ENCODE peak calls at places on chromosomes 13 and 19, in eight cellular contexts. M, D, J, X, T, C, E and N are unnamed samples.

GRCh38 chr19:42396248-42396541 is 6.1 kb upstream of the CNFN start:
- DNase-seq in T (no peak), C (no peak), X (no peak), D (no peak), M (no peak), E (no peak), J (no peak), N (no peak)

GRCh38 chr13:43269037-43269476 is 245.7 kb downstream of the DNAJC15 start:
- DNase-seq in J (no peak), E (peak), T (no peak), C (peak), D (peak), X (peak), M (no peak), N (peak)

GRCh38 chr19:52923782-52924593 is 760 bp upstream of the ZNF888 start:
- DNase-seq in M (no peak), X (no peak), D (peak), C (no peak), J (peak), T (no peak), E (peak), N (peak)

GRCh38 chr19:7294571-7295212 is 478 bp upstream of the INSR start:
- DNase-seq in J (peak), M (peak), D (peak), C (peak), X (peak), T (peak), E (peak), N (peak)

GRCh38 chr19:872266-872951 is 12.9 kb downstream of the CFD start:
- DNase-seq in M (no peak), E (no peak), D (no peak), X (peak), J (peak), T (no peak), C (peak), N (peak)

GRCh38 chr19:55536951-55537740 is at the start of gene SBK2:
- DNase-seq in C (no peak), E (no peak), J (no peak), M (no peak), D (no peak), X (no peak), T (no peak), N (no peak)

GRCh38 chr19:23395041-23395721 is at the start of gene ZNF91:
- DNase-seq in D (peak), J (peak), M (peak), X (peak), C (peak), T (peak), E (peak), N (peak)

GRCh38 chr19:2809387-2810140 is 10.1 kb upstream of the ZNF554 start:
- DNase-seq in E (no peak), X (no peak), D (no peak), C (no peak), T (no peak), M (no peak), J (peak), N (peak)

GRCh38 chr13:94313321-94313720 is 166.2 kb downstream of the DCT start:
- DNase-seq in C (no peak), D (no peak), T (no peak), X (no peak), M (no peak), E (no peak), J (no peak), N (no peak)

GRCh38 chr13:112781881-112782361 is 92.1 kb downstream of the ATP11A start:
- DNase-seq in J (peak), X (no peak), M (no peak), T (no peak), E (peak), C (no peak), D (no peak), N (peak)

GRCh38 chr19:34282611-34283519 is 28.5 kb downstream of the GARRE1 start:
- DNase-seq in J (no peak), M (no peak), X (no peak), T (no peak), C (no peak), E (no peak), D (no peak), N (peak)

GRCh38 chr19:801030-801860 is 4.0 kb downstream of the PTBP1 start:
- DNase-seq in D (peak), X (no peak), E (peak), J (peak), M (peak), C (peak), T (no peak), N (peak)

GRCh38 chr19:12513531-12514061 is 29.0 kb upstream of the ZNF709 start:
- DNase-seq in M (no peak), C (peak), E (no peak), T (no peak), D (no peak), J (no peak), X (no peak), N (no peak)

GRCh38 chr13:39263033-39263432 is 224.8 kb downstream of the NHLRC3 start:
- DNase-seq in X (peak), C (peak), E (no peak), M (peak), T (no peak), D (peak), J (no peak), N (peak)

GRCh38 chr13:41652735-41653361 is 195.5 kb downstream of the RGCC start:
- DNase-seq in C (no peak), M (no peak), T (no peak), J (no peak), X (peak), E (no peak), D (no peak), N (peak)

GRCh38 chr13:20401958-20402856 is 123.5 kb downstream of the CRYL1 start:
- DNase-seq in J (no peak), M (no peak), E (peak), T (no peak), D (no peak), C (no peak), X (peak), N (no peak)

GRCh38 chr13:62973804-62974203 is 1558.2 kb upstream of the PCDH20 start:
- DNase-seq in D (no peak), T (no peak), J (no peak), M (no peak), C (no peak), E (no peak), X (no peak), N (no peak)

GRCh38 chr13:32837973-32838940 is 178.0 kb upstream of the KL start:
- DNase-seq in C (no peak), D (no peak), E (no peak), T (no peak), J (no peak), X (no peak), M (no peak), N (no peak)

GRCh38 chr19:54209748-54210494 is 9.3 kb downstream of the RPS9 start:
- DNase-seq in C (peak), D (peak), X (peak), J (peak), M (peak), T (peak), E (peak), N (peak)

GRCh38 chr13:92547256-92547655 is 679.4 kb upstream of the GPC6 start:
- DNase-seq in X (peak), T (no peak), D (no peak), M (no peak), E (no peak), J (no peak), C (no peak), N (no peak)

GRCh38 chr13:73300718-73301425 is 242.1 kb downstream of the KLF5 start:
- DNase-seq in X (no peak), D (no peak), E (no peak), J (no peak), M (no peak), C (no peak), T (no peak), N (no peak)

GRCh38 chr13:79593611-79594275 is 112.8 kb downstream of the NDFIP2 start:
- DNase-seq in C (no peak), E (no peak), J (no peak), M (no peak), D (no peak), T (no peak), X (peak), N (no peak)

GRCh38 chr19:54462713-54463530 is 656 bp downstream of the LENG9 start:
- DNase-seq in J (peak), X (peak), D (peak), M (peak), T (peak), E (peak), C (peak), N (peak)

GRCh38 chr13:73064991-73065390 is 6.2 kb downstream of the KLF5 start:
- DNase-seq in D (no peak), M (no peak), C (no peak), J (no peak), E (no peak), X (no peak), T (no peak), N (no peak)

GRCh38 chr19:18437481-18438330 is at the start of gene ISYNA1:
- DNase-seq in D (peak), M (no peak), E (no peak), C (peak), J (no peak), X (peak), T (no peak), N (peak)

GRCh38 chr19:53597023-53597422 is 34.8 kb upstream of the DPRX start:
- DNase-seq in M (no peak), T (no peak), E (no peak), D (no peak), C (no peak), J (no peak), X (no peak), N (no peak)

GRCh38 chr13:112054616-112055015 is 12.3 kb upstream of the SOX1 start:
- DNase-seq in E (no peak), C (no peak), T (no peak), X (no peak), M (no peak), J (no peak), D (no peak), N (no peak)

GRCh38 chr13:73303858-73304257 is 245.1 kb downstream of the KLF5 start:
- DNase-seq in M (no peak), J (no peak), E (no peak), X (peak), T (no peak), C (no peak), D (no peak), N (no peak)

GRCh38 chr19:16193466-16193865 is 4.2 kb upstream of the AP1M1 start:
- DNase-seq in C (no peak), E (no peak), D (no peak), T (no peak), J (no peak), M (no peak), X (no peak), N (no peak)

GRCh38 chr13:43664700-43665191 is 122.0 kb downstream of the ENOX1 start:
- DNase-seq in T (no peak), D (peak), C (peak), E (peak), X (peak), M (no peak), J (peak), N (no peak)

GRCh38 chr19:6433165-6433564 is 398 bp downstream of the SLC25A41 start:
- DNase-seq in X (no peak), J (no peak), T (no peak), E (no peak), M (no peak), C (no peak), D (no peak), N (no peak)

GRCh38 chr19:32489971-32490370 is 84.4 kb downstream of the DPY19L3 start:
- DNase-seq in X (peak), M (no peak), J (no peak), E (no peak), T (no peak), C (no peak), D (no peak), N (no peak)

GRCh38 chr19:7366701-7367420 is 18.1 kb downstream of the ARHGEF18 start:
- DNase-seq in M (no peak), J (no peak), D (no peak), C (no peak), X (peak), E (no peak), T (no peak), N (no peak)

GRCh38 chr19:42170715-42171114 is 38.5 kb upstream of the POU2F2 start:
- DNase-seq in M (no peak), D (no peak), X (no peak), T (no peak), J (no peak), E (no peak), C (no peak), N (no peak)

GRCh38 chr13:31765441-31765840 is 26.1 kb downstream of the RXFP2 start:
- DNase-seq in D (no peak), C (no peak), T (no peak), J (no peak), E (no peak), M (no peak), X (peak), N (no peak)

GRCh38 chr13:72230131-72230530 is 363.1 kb upstream of the DACH1 start:
- DNase-seq in M (no peak), J (no peak), C (no peak), X (no peak), T (no peak), D (no peak), E (no peak), N (no peak)

GRCh38 chr13:111950697-111951096 is 116.3 kb upstream of the SOX1 start:
- DNase-seq in T (peak), J (no peak), M (no peak), C (no peak), E (no peak), X (no peak), D (no peak), N (no peak)

GRCh38 chr13:44241638-44242037 is 132.0 kb upstream of the SERP2 start:
- DNase-seq in E (no peak), T (no peak), J (no peak), D (no peak), X (no peak), M (no peak), C (no peak), N (no peak)

GRCh38 chr19:50204811-50205675 is 1.6 kb downstream of the MYH14 start:
- DNase-seq in T (no peak), X (no peak), D (no peak), M (peak), C (no peak), J (peak), E (no peak), N (peak)

GRCh38 chr19:48878219-48879024 is 6.2 kb downstream of the PPP1R15A start:
- DNase-seq in X (peak), M (no peak), J (no peak), C (no peak), D (no peak), E (no peak), T (no peak), N (peak)
- TF ChIP-seq POLR2A in X (peak), M (no peak), J (peak), C (no peak), D (no peak), E (no peak), T (no peak), N (peak)

GRCh38 chr19:45370410-45371204 is at the start of gene ERCC2:
- DNase-seq in X (peak), E (peak), J (peak), M (peak), C (peak), D (peak), T (peak), N (peak)
- TF ChIP-seq POLR2A in X (no peak), E (no peak), J (peak), M (no peak), C (no peak), D (peak), T (no peak), N (no peak)

GRCh38 chr13:114314074-114314912 is at the start of gene CHAMP1:
- DNase-seq in M (peak), D (peak), T (peak), J (peak), E (peak), X (peak), C (peak), N (peak)
- TF ChIP-seq POLR2A in M (peak), D (peak), T (peak), J (peak), E (peak), X (peak), C (peak), N (peak)

DNA sequence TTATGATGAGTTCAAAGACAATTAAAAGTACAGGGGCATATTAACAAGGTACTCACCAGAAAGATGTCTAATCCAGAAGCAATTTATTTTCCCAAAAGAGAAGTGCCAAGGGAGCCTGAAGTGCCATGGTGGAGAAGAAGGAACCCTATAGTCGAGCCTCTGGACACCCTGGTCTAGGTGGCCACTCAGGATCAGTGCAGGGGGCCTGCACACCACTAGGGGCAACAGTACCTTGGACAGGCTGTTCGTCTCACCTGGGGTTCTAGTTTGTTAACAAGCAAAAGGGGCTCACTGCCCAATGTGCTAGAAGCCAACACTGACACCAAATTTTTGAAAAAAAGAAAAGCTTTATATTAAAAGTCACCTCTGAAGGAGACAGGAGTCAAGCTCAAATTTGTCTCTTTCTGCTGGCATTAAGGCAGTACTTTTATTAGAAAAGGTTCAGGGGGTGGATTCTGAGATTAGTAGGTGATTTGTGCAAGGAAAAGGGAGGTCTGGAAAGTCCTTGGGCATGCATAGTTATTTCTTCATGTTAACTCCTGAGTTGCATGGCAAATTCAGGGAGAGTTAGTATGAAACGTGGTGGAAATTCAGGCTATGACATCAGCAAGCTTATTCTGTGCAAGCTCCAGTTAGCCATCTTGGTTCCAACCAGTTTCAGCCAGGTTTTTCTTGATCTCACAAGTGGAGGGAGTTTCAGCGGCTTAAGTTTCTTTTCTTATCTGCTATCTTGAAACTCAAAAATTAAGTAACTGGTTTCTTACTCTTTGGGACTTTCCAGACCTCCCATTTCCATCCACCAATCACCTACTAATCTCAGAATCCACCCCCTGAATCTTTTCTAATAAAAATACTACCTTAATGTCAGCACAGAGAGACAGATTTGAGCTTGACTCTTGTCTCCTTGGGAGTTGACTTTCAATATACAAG is 884 bp upstream of the CBY2 start:
- DNase-seq in E (no peak), M (no peak), C (no peak), X (no peak), J (no peak), D (no peak), T (no peak), N (no peak)
- TF ChIP-seq POLR2A in E (no peak), M (no peak), C (no peak), X (no peak), J (no peak), D (no peak), T (no peak), N (no peak)

DNA sequence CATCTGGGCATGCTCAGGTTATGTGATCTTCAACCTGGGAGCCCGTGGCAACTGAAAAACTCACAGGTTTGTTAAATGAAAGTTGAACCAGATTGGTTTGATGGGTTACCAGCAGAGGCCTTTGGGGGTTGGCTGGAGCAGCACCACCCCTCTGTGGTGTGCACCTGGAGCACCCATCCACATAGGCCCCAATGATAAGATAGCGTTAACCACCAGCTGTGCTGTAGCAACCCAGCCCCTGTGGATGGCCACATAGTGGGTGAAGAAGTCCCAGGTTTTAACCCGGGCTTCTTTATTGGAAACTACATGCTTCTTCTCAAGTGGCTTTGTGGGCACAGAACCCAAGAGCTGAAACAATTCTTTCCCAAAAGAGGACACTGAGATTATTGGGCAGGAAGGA is 22.6 kb upstream of the MTIF3 start:
- DNase-seq in M (no peak), C (no peak), D (no peak), E (no peak), X (no peak), T (peak), J (no peak), N (no peak)
- TF ChIP-seq POLR2A in M (no peak), C (no peak), D (no peak), E (no peak), X (no peak), T (no peak), J (no peak), N (no peak)

GRCh38 chr19:51366050-51366998 is at the start of gene ETFB:
- DNase-seq in X (peak), J (peak), M (peak), D (peak), E (peak), T (peak), C (peak), N (peak)

GRCh38 chr19:51365211-51366049 is 758 bp downstream of the ETFB start:
- DNase-seq in M (peak), E (peak), T (no peak), C (no peak), D (peak), J (no peak), X (peak), N (peak)

GRCh38 chr19:51368366-51369282 is at the start of gene CLDND2:
- DNase-seq in T (no peak), D (no peak), J (no peak), E (no peak), X (no peak), C (peak), M (no peak), N (no peak)

GRCh38 chr19:51366999-51367564 is 894 bp upstream of the ETFB start:
- DNase-seq in T (no peak), E (no peak), C (no peak), D (no peak), X (no peak), M (peak), J (peak), N (no peak)

DNA sequence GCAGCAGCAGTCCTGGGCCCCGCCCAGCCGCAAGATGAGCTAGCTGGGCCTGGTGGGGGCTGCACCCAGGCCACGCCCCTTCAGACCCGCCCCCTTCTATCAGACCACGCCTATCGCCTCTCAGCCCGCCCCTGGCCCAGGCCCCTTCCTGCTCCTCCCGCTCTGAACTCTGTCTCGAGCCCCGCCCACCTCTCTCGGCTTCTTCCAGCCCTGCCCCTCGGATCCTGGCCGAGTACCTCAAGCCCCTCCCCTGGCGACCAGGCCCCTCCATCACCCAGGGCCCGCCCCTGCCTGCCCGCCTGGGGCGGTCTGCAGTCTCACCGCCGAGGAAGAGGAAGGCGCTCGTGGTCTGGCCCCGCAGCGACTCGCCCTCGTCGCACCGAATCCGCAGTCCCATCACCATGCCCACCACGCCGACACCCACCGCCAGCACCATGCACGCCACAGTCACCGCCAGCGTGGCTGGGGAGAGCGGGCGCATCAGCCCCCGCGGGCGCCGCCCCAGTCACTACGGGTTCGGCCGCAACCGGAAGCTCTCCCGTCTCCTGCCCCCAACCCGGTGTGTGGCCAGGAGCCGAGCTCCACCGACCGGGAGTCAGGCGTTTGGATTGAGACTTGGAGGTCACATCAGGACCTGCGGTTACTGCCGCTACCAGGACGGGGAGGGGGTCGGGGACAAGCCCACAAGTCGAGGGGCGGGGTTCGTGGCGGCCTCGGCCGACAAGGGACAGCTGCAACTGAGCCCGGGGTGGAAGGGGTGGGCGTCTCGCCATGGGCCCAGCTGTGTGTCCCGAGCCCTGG is 1.0 kb downstream of the CLDND2 start:
- DNase-seq in E (peak), M (peak), X (peak), C (peak), D (peak), T (peak), J (peak), N (peak)
- TF ChIP-seq POLR2A in E (no peak), M (peak), X (peak), C (no peak), D (no peak), T (no peak), J (peak), N (no peak)